ENCODE peak calls at places on chromosomes 1 and 21, in nine cellular contexts. One of them, this sample, is unnamed.

GRCh38 chr1:2544093-2544874 is 11.9 kb upstream of the TNFRSF14 start:
- DNase-seq in hippocampal formation: no peak
- DNase-seq in DMS 273 treated with DMSO at 0.1 percent for 48 hours: no peak
- DNase-seq in osteoblast: peak; percentile 92
- DNase-seq in breast epithelium: no peak
- DNase-seq in stimulated activated CD4-positive, alpha-beta T cell treated with anti-CD3 and anti-CD28 coated beads, Interleukin-1b, Interleukin-23, amount 100 ng/mL, for 24 hours: no peak
- DNase-seq in activated CD4-positive, alpha-beta T cell treated with anti-CD3 and anti-CD28 coated beads for 1 hour: no peak
- DNase-seq in mesenchymal stem cell: peak; percentile 30
- DNase-seq in NK-92 treated with Interleukin-12 subunit alpha and Interleukin-12 subunit beta, amount 100 ng/mL, for 24 hours: no peak
- DNase-seq in this sample: no peak

GRCh38 chr1:206023682-206024081 is at the start of gene CTSE:
- DNase-seq in hippocampal formation: no peak
- DNase-seq in DMS 273 treated with DMSO at 0.1 percent for 48 hours: no peak
- DNase-seq in osteoblast: no peak
- DNase-seq in breast epithelium: no peak
- DNase-seq in stimulated activated CD4-positive, alpha-beta T cell treated with anti-CD3 and anti-CD28 coated beads, Interleukin-1b, Interleukin-23, amount 100 ng/mL, for 24 hours: no peak
- DNase-seq in activated CD4-positive, alpha-beta T cell treated with anti-CD3 and anti-CD28 coated beads for 1 hour: no peak
- DNase-seq in mesenchymal stem cell: no peak
- DNase-seq in NK-92 treated with Interleukin-12 subunit alpha and Interleukin-12 subunit beta, amount 100 ng/mL, for 24 hours: no peak
- DNase-seq in this sample: no peak

GRCh38 chr1:12528021-12528852 is 89.8 kb downstream of the DHRS3 start:
- DNase-seq in hippocampal formation: no peak
- DNase-seq in DMS 273 treated with DMSO at 0.1 percent for 48 hours: no peak
- DNase-seq in osteoblast: peak; percentile 89
- DNase-seq in breast epithelium: peak; percentile 94
- DNase-seq in stimulated activated CD4-positive, alpha-beta T cell treated with anti-CD3 and anti-CD28 coated beads, Interleukin-1b, Interleukin-23, amount 100 ng/mL, for 24 hours: no peak
- DNase-seq in activated CD4-positive, alpha-beta T cell treated with anti-CD3 and anti-CD28 coated beads for 1 hour: no peak
- DNase-seq in mesenchymal stem cell: peak; percentile 58
- DNase-seq in NK-92 treated with Interleukin-12 subunit alpha and Interleukin-12 subunit beta, amount 100 ng/mL, for 24 hours: no peak
- DNase-seq in this sample: no peak

GRCh38 chr1:78102082-78102481 is 56.3 kb downstream of the GIPC2 start:
- DNase-seq in hippocampal formation: no peak
- DNase-seq in DMS 273 treated with DMSO at 0.1 percent for 48 hours: no peak
- DNase-seq in osteoblast: peak; percentile 62
- DNase-seq in breast epithelium: no peak
- DNase-seq in stimulated activated CD4-positive, alpha-beta T cell treated with anti-CD3 and anti-CD28 coated beads, Interleukin-1b, Interleukin-23, amount 100 ng/mL, for 24 hours: no peak
- DNase-seq in activated CD4-positive, alpha-beta T cell treated with anti-CD3 and anti-CD28 coated beads for 1 hour: no peak
- DNase-seq in mesenchymal stem cell: peak; percentile 67
- DNase-seq in NK-92 treated with Interleukin-12 subunit alpha and Interleukin-12 subunit beta, amount 100 ng/mL, for 24 hours: no peak
- DNase-seq in this sample: no peak

GRCh38 chr21:43954042-43954441 is 58.1 kb upstream of the TRAPPC10 start:
- DNase-seq in hippocampal formation: no peak
- DNase-seq in DMS 273 treated with DMSO at 0.1 percent for 48 hours: no peak
- DNase-seq in osteoblast: no peak
- DNase-seq in breast epithelium: no peak
- DNase-seq in stimulated activated CD4-positive, alpha-beta T cell treated with anti-CD3 and anti-CD28 coated beads, Interleukin-1b, Interleukin-23, amount 100 ng/mL, for 24 hours: no peak
- DNase-seq in activated CD4-positive, alpha-beta T cell treated with anti-CD3 and anti-CD28 coated beads for 1 hour: no peak
- DNase-seq in mesenchymal stem cell: no peak
- DNase-seq in NK-92 treated with Interleukin-12 subunit alpha and Interleukin-12 subunit beta, amount 100 ng/mL, for 24 hours: no peak
- DNase-seq in this sample: no peak

GRCh38 chr1:203424861-203425667 is 50.5 kb upstream of the PRELP start:
- DNase-seq in hippocampal formation: no peak
- DNase-seq in DMS 273 treated with DMSO at 0.1 percent for 48 hours: no peak
- DNase-seq in osteoblast: no peak
- DNase-seq in breast epithelium: no peak
- DNase-seq in stimulated activated CD4-positive, alpha-beta T cell treated with anti-CD3 and anti-CD28 coated beads, Interleukin-1b, Interleukin-23, amount 100 ng/mL, for 24 hours: no peak
- DNase-seq in activated CD4-positive, alpha-beta T cell treated with anti-CD3 and anti-CD28 coated beads for 1 hour: no peak
- DNase-seq in mesenchymal stem cell: no peak
- DNase-seq in NK-92 treated with Interleukin-12 subunit alpha and Interleukin-12 subunit beta, amount 100 ng/mL, for 24 hours: no peak
- DNase-seq in this sample: no peak

GRCh38 chr1:21924503-21925005 is 12.6 kb downstream of the HSPG2 start:
- DNase-seq in hippocampal formation: no peak
- DNase-seq in DMS 273 treated with DMSO at 0.1 percent for 48 hours: no peak
- DNase-seq in osteoblast: peak; percentile 60
- DNase-seq in breast epithelium: no peak
- DNase-seq in stimulated activated CD4-positive, alpha-beta T cell treated with anti-CD3 and anti-CD28 coated beads, Interleukin-1b, Interleukin-23, amount 100 ng/mL, for 24 hours: no peak
- DNase-seq in activated CD4-positive, alpha-beta T cell treated with anti-CD3 and anti-CD28 coated beads for 1 hour: no peak
- DNase-seq in mesenchymal stem cell: no peak
- DNase-seq in NK-92 treated with Interleukin-12 subunit alpha and Interleukin-12 subunit beta, amount 100 ng/mL, for 24 hours: no peak
- DNase-seq in this sample: no peak

GRCh38 chr1:33132549-33132948 is 49.3 kb downstream of the TRIM62 start:
- DNase-seq in hippocampal formation: no peak
- DNase-seq in DMS 273 treated with DMSO at 0.1 percent for 48 hours: no peak
- DNase-seq in osteoblast: no peak
- DNase-seq in breast epithelium: no peak
- DNase-seq in stimulated activated CD4-positive, alpha-beta T cell treated with anti-CD3 and anti-CD28 coated beads, Interleukin-1b, Interleukin-23, amount 100 ng/mL, for 24 hours: no peak
- DNase-seq in activated CD4-positive, alpha-beta T cell treated with anti-CD3 and anti-CD28 coated beads for 1 hour: no peak
- DNase-seq in mesenchymal stem cell: no peak
- DNase-seq in NK-92 treated with Interleukin-12 subunit alpha and Interleukin-12 subunit beta, amount 100 ng/mL, for 24 hours: no peak
- DNase-seq in this sample: no peak

GRCh38 chr1:153922076-153922837 is 515 bp downstream of the GATAD2B start:
- DNase-seq in hippocampal formation: no peak
- DNase-seq in DMS 273 treated with DMSO at 0.1 percent for 48 hours: no peak
- DNase-seq in osteoblast: peak; percentile 73
- DNase-seq in breast epithelium: no peak
- DNase-seq in stimulated activated CD4-positive, alpha-beta T cell treated with anti-CD3 and anti-CD28 coated beads, Interleukin-1b, Interleukin-23, amount 100 ng/mL, for 24 hours: peak; percentile 53
- DNase-seq in activated CD4-positive, alpha-beta T cell treated with anti-CD3 and anti-CD28 coated beads for 1 hour: no peak
- DNase-seq in mesenchymal stem cell: peak; percentile 14
- DNase-seq in NK-92 treated with Interleukin-12 subunit alpha and Interleukin-12 subunit beta, amount 100 ng/mL, for 24 hours: peak; percentile 88
- DNase-seq in this sample: no peak

GRCh38 chr1:66489146-66489545 is 44.8 kb upstream of the SGIP1 start:
- DNase-seq in hippocampal formation: no peak
- DNase-seq in DMS 273 treated with DMSO at 0.1 percent for 48 hours: no peak
- DNase-seq in osteoblast: peak; percentile 39
- DNase-seq in breast epithelium: no peak
- DNase-seq in stimulated activated CD4-positive, alpha-beta T cell treated with anti-CD3 and anti-CD28 coated beads, Interleukin-1b, Interleukin-23, amount 100 ng/mL, for 24 hours: no peak
- DNase-seq in activated CD4-positive, alpha-beta T cell treated with anti-CD3 and anti-CD28 coated beads for 1 hour: no peak
- DNase-seq in mesenchymal stem cell: peak; percentile 42
- DNase-seq in NK-92 treated with Interleukin-12 subunit alpha and Interleukin-12 subunit beta, amount 100 ng/mL, for 24 hours: no peak
- DNase-seq in this sample: no peak

GRCh38 chr1:62436466-62437272 is at the start of gene USP1:
- DNase-seq in hippocampal formation: peak; percentile 99
- DNase-seq in DMS 273 treated with DMSO at 0.1 percent for 48 hours: peak; percentile 100
- DNase-seq in osteoblast: peak; percentile 99
- DNase-seq in breast epithelium: peak; percentile 98
- DNase-seq in stimulated activated CD4-positive, alpha-beta T cell treated with anti-CD3 and anti-CD28 coated beads, Interleukin-1b, Interleukin-23, amount 100 ng/mL, for 24 hours: peak; percentile 94
- DNase-seq in activated CD4-positive, alpha-beta T cell treated with anti-CD3 and anti-CD28 coated beads for 1 hour: peak; percentile 95
- DNase-seq in mesenchymal stem cell: peak; percentile 100
- DNase-seq in NK-92 treated with Interleukin-12 subunit alpha and Interleukin-12 subunit beta, amount 100 ng/mL, for 24 hours: peak; percentile 99
- DNase-seq in this sample: peak; percentile 86

GRCh38 chr1:25743164-25744139 is 56.5 kb upstream of the SELENON start:
- DNase-seq in hippocampal formation: peak; percentile 59
- DNase-seq in DMS 273 treated with DMSO at 0.1 percent for 48 hours: peak; percentile 93
- DNase-seq in osteoblast: peak; percentile 97
- DNase-seq in breast epithelium: peak; percentile 63
- DNase-seq in stimulated activated CD4-positive, alpha-beta T cell treated with anti-CD3 and anti-CD28 coated beads, Interleukin-1b, Interleukin-23, amount 100 ng/mL, for 24 hours: no peak
- DNase-seq in activated CD4-positive, alpha-beta T cell treated with anti-CD3 and anti-CD28 coated beads for 1 hour: no peak
- DNase-seq in mesenchymal stem cell: peak; percentile 34
- DNase-seq in NK-92 treated with Interleukin-12 subunit alpha and Interleukin-12 subunit beta, amount 100 ng/mL, for 24 hours: no peak
- DNase-seq in this sample: no peak